ENCODE peak calls at places on chromosomes 16 and 17, in eight cellular contexts. M is NCI-H748 treated with DMSO at 0.1 percent for 48 hours; E is G401; X is AG04450; D is heart right ventricle; J is AG08395; T is HepG2; W is effector CD4-positive, alpha-beta T cell. A is an unnamed sample.

GRCh38 chr16:57964157-57964700 is 6.7 kb downstream of the CNGB1 start:
- DNase-seq in M (no peak), E (no peak), X (no peak), D (no peak), J (no peak), T (no peak), W (no peak), A (no peak)

GRCh38 chr17:660453-660852 is 54.2 kb downstream of the VPS53 start:
- DNase-seq in M (no peak), E (no peak), X (no peak), D (no peak), J (no peak), T (no peak), W (no peak), A (no peak)

GRCh38 chr17:54891176-54891821 is 9.4 kb upstream of the TOM1L1 start:
- DNase-seq in M (peak), E (peak), X (peak), D (peak), J (peak), T (peak), W (no peak), A (no peak)

GRCh38 chr17:59617141-59617757 is 2.4 kb upstream of the CLTC start:
- DNase-seq in M (no peak), E (peak), X (no peak), D (no peak), J (no peak), T (no peak), W (no peak), A (no peak)

GRCh38 chr17:46832306-46832895 is 13.9 kb upstream of the WNT3 start:
- DNase-seq in M (no peak), E (peak), X (no peak), D (no peak), J (no peak), T (no peak), W (no peak), A (no peak)

GRCh38 chr16:10548404-10548803 is 32.0 kb downstream of the EMP2 start:
- DNase-seq in M (no peak), E (no peak), X (no peak), D (no peak), J (no peak), T (no peak), W (no peak), A (no peak)

GRCh38 chr16:85004587-85005205 is 6.6 kb downstream of the ZDHHC7 start:
- DNase-seq in M (no peak), E (no peak), X (peak), D (no peak), J (peak), T (no peak), W (no peak), A (no peak)

GRCh38 chr16:2471653-2472487 is 773 bp downstream of the NTN3 start:
- DNase-seq in M (no peak), E (no peak), X (no peak), D (no peak), J (no peak), T (no peak), W (no peak), A (no peak)

GRCh38 chr17:19724501-19725420 is 8.4 kb upstream of the SLC47A2 start:
- DNase-seq in M (no peak), E (peak), X (no peak), D (peak), J (no peak), T (no peak), W (no peak), A (no peak)

GRCh38 chr17:38667099-38667786 is 7.5 kb downstream of the EPOP start:
- DNase-seq in M (peak), E (peak), X (peak), D (peak), J (peak), T (peak), W (peak), A (peak)

GRCh38 chr17:83176272-83176955 is 97.0 kb downstream of the METRNL start:
- DNase-seq in M (no peak), E (no peak), X (no peak), D (no peak), J (no peak), T (no peak), W (no peak), A (no peak)

GRCh38 chr16:56102159-56102798 is 89.0 kb upstream of the GNAO1 start:
- DNase-seq in M (no peak), E (no peak), X (no peak), D (peak), J (peak), T (no peak), W (no peak), A (peak)

GRCh38 chr17:81342062-81342699 is 47.1 kb upstream of the SLC38A10 start:
- DNase-seq in M (no peak), E (no peak), X (no peak), D (no peak), J (no peak), T (no peak), W (no peak), A (no peak)

GRCh38 chr17:8870406-8871040 is 3.0 kb upstream of the PIK3R6 start:
- DNase-seq in M (no peak), E (no peak), X (no peak), D (no peak), J (no peak), T (no peak), W (no peak), A (no peak)

GRCh38 chr16:66653581-66654350 is 42.8 kb downstream of the CMTM4 start:
- DNase-seq in M (no peak), E (no peak), X (no peak), D (no peak), J (no peak), T (no peak), W (no peak), A (no peak)

GRCh38 chr17:4988168-4988567 is 693 bp upstream of the CAMTA2 start:
- DNase-seq in M (no peak), E (no peak), X (no peak), D (no peak), J (no peak), T (no peak), W (no peak), A (no peak)

GRCh38 chr17:83054518-83055125 is 24.8 kb upstream of the METRNL start:
- DNase-seq in M (no peak), E (no peak), X (no peak), D (no peak), J (no peak), T (no peak), W (no peak), A (no peak)

GRCh38 chr17:80773243-80773991 is 218.2 kb upstream of the CHMP6 start:
- DNase-seq in M (no peak), E (peak), X (no peak), D (peak), J (peak), T (no peak), W (no peak), A (peak)

GRCh38 chr16:4239682-4240175 is 2.2 kb downstream of the SRL start:
- DNase-seq in M (no peak), E (no peak), X (no peak), D (no peak), J (no peak), T (no peak), W (no peak), A (no peak)

GRCh38 chr17:65446838-65447526 is 114.5 kb downstream of the AXIN2 start:
- DNase-seq in M (no peak), E (no peak), X (no peak), D (no peak), J (no peak), T (no peak), W (no peak), A (no peak)

GRCh38 chr17:64125937-64126336 is 4.0 kb downstream of the ERN1 start:
- DNase-seq in M (no peak), E (no peak), X (no peak), D (no peak), J (no peak), T (no peak), W (no peak), A (no peak)

GRCh38 chr16:78437352-78437968 is 338.0 kb downstream of the WWOX start:
- DNase-seq in M (no peak), E (peak), X (no peak), D (peak), J (no peak), T (peak), W (peak), A (peak)

GRCh38 chr17:12282056-12282455 is 261.4 kb downstream of the MAP2K4 start:
- DNase-seq in M (no peak), E (no peak), X (peak), D (no peak), J (peak), T (no peak), W (no peak), A (no peak)

GRCh38 chr16:1546430-1546829 is 13.0 kb downstream of the TMEM204 start:
- DNase-seq in M (no peak), E (no peak), X (no peak), D (no peak), J (no peak), T (no peak), W (no peak), A (no peak)

GRCh38 chr17:61406871-61407210 is 7.2 kb downstream of the TBX2 start:
- DNase-seq in M (no peak), E (no peak), X (no peak), D (no peak), J (no peak), T (no peak), W (no peak), A (no peak)

GRCh38 chr16:26952411-26952810 is 114.3 kb upstream of the C16orf82 start:
- DNase-seq in M (peak), E (no peak), X (no peak), D (no peak), J (no peak), T (no peak), W (no peak), A (no peak)

GRCh38 chr16:14251419-14251818 is 180.3 kb downstream of the MRTFB start:
- DNase-seq in M (no peak), E (no peak), X (no peak), D (no peak), J (no peak), T (no peak), W (no peak), A (no peak)

A was measured in hippocampal formation.